ENCODE peak calls at places on chromosome 2, in six cellular contexts. N is Ammon's horn, I is stromal cell of bone marrow, S is aorta, T is H54, J is non-pigmented ciliary epithelial cell. B is an unnamed sample.
A peak's percentile ranks its signal among the peaks of the same experiment; 100 is the strongest.

GRCh38 chr2:134479696-134480330 is 225.9 kb downstream of the MGAT5 start:
- DNase-seq in N (no peak), T (no peak), S (no peak), J (no peak), I (no peak), B (no peak)

GRCh38 chr2:48343571-48344440 is 186.1 kb upstream of the STON1 start:
- DNase-seq in I (peak; percentile 38), N (no peak), J (peak; percentile 90), S (no peak), T (peak; percentile 12), B (no peak)

GRCh38 chr2:201262718-201263117 is 2.4 kb downstream of the CASP8 start:
- DNase-seq in T (no peak), N (no peak), I (no peak), J (no peak), S (no peak), B (no peak)

GRCh38 chr2:240934701-240935100 is 28.6 kb downstream of the CROCC2 start:
- DNase-seq in I (no peak), S (no peak), J (no peak), T (no peak), N (no peak), B (no peak)

GRCh38 chr2:451495-451894 is 163.6 kb upstream of the ALKAL2 start:
- DNase-seq in S (no peak), I (no peak), T (no peak), N (no peak), J (no peak), B (no peak)

GRCh38 chr2:196591004-196591403 is 48.5 kb upstream of the CCDC150 start:
- DNase-seq in T (no peak), N (no peak), J (no peak), I (no peak), S (no peak), B (no peak)

GRCh38 chr2:28233070-28233718 is 159.5 kb upstream of the FOSL2 start:
- DNase-seq in J (no peak), I (no peak), T (peak; percentile 33), N (no peak), S (no peak), B (peak; percentile 48)

GRCh38 chr2:18551623-18552022 is 8.8 kb downstream of the RDH14 start:
- DNase-seq in N (no peak), T (no peak), I (no peak), J (no peak), S (no peak), B (no peak)

GRCh38 chr2:182824759-182825143 is 41.7 kb downstream of the FRZB start:
- DNase-seq in T (no peak), S (no peak), J (no peak), N (no peak), I (no peak), B (no peak)

GRCh38 chr2:229714080-229714735 is at the start of gene DNER:
- DNase-seq in I (no peak), N (peak; percentile 84), S (no peak), J (no peak), T (peak; percentile 70), B (no peak)

GRCh38 chr2:215619022-215619958 is 183.4 kb upstream of the FN1 start:
- DNase-seq in T (no peak), I (no peak), S (no peak), J (peak; percentile 85), N (no peak), B (no peak)

GRCh38 chr2:55585451-55586079 is 31.9 kb downstream of the PPP4R3B start:
- DNase-seq in N (no peak), I (peak; percentile 68), T (no peak), J (peak; percentile 31), S (no peak), B (peak; percentile 38)

GRCh38 chr2:184049566-184049965 is 548.8 kb upstream of the ZNF804A start:
- DNase-seq in S (no peak), T (no peak), I (no peak), N (no peak), J (no peak), B (no peak)